ENCODE peak calls at places on chromosome 22, in seven cellular contexts. T is A549, W is psoas muscle, K is H9, E is pancreas, I is thoracic aorta, S is sigmoid colon. R is an unnamed sample. For H3K9me3 and H3K4me1, the result is how much of the 10 kb centered on the place peaks cover.

GRCh38 chr22:45319319-45319675 is 9.6 kb downstream of the FAM118A start:
- DNase-seq in T (no peak), W (peak), K (no peak), E (no peak), I (no peak), S (peak), R (no peak)

GRCh38 chr22:24977370-24978230 is 25.1 kb downstream of the KIAA1671 start:
- DNase-seq in T (no peak), W (peak), K (no peak), E (peak), I (no peak), S (peak), R (no peak)

GRCh38 chr22:45007247-45007945 is 2.4 kb downstream of the PHF21B start:
- DNase-seq in T (peak), W (no peak), K (peak), E (peak), I (no peak), S (no peak), R (no peak)

GRCh38 chr22:42357221-42357620 is 75.0 kb downstream of the NFAM1 start:
- DNase-seq in T (no peak), W (no peak), K (no peak), E (no peak), I (no peak), S (no peak), R (no peak)

GRCh38 chr22:23088199-23088604 is 17.9 kb downstream of the GNAZ start:
- DNase-seq in T (no peak), W (no peak), K (peak), E (no peak), I (no peak), S (no peak), R (peak)

GRCh38 chr22:36787594-36787993 is 11.7 kb upstream of the IFT27 start:
- DNase-seq in T (no peak), W (no peak), K (no peak), E (no peak), I (no peak), S (no peak), R (no peak)

GRCh38 chr22:21030621-21031544 is 1.5 kb downstream of the SLC7A4 start:
- DNase-seq in T (no peak), W (no peak), K (no peak), E (no peak), I (no peak), S (no peak), R (peak)

GRCh38 chr22:43392385-43392989 is 19.3 kb upstream of the MPPED1 start:
- DNase-seq in T (no peak), W (no peak), K (no peak), E (no peak), I (no peak), S (no peak), R (no peak)

GRCh38 chr22:21707677-21708076 is 27.9 kb downstream of the YPEL1 start:
- DNase-seq in T (no peak), W (no peak), K (no peak), E (no peak), I (no peak), S (no peak), R (peak)

GRCh38 chr22:19738664-19739447 is 15.5 kb downstream of the GP1BB start:
- DNase-seq in T (no peak), W (no peak), K (no peak), E (no peak), I (no peak), S (no peak), R (no peak)

GRCh38 chr22:23678133-23678532 is 12.7 kb upstream of the RGL4 start:
- DNase-seq in T (no peak), W (no peak), K (no peak), E (no peak), I (no peak), S (peak), R (no peak)

GRCh38 chr22:29030618-29031235 is 30.9 kb downstream of the C22orf31 start:
- DNase-seq in T (peak), W (peak), K (peak), E (peak), I (peak), S (peak), R (peak)

GRCh38 chr22:43862074-43862881 is at the start of gene SULT4A1:
- DNase-seq in T (no peak), W (peak), K (peak), E (peak), I (no peak), S (peak), R (no peak)

GRCh38 chr22:31812977-31813605 is 59.3 kb downstream of the DEPDC5 start:
- DNase-seq in T (no peak), W (no peak), K (no peak), E (no peak), I (no peak), S (no peak), R (no peak)

GRCh38 chr22:40498454-40499186 is 128.2 kb downstream of the SGSM3 start:
- DNase-seq in T (peak), W (no peak), K (no peak), E (no peak), I (no peak), S (no peak), R (no peak)

GRCh38 chr22:19869497-19870152 is 15.0 kb upstream of the GNB1L start:
- DNase-seq in T (no peak), W (peak), K (no peak), E (no peak), I (no peak), S (peak), R (no peak)

GRCh38 chr22:35860087-35860733 is 142.5 kb downstream of the APOL5 start:
- DNase-seq in T (no peak), W (no peak), K (no peak), E (no peak), I (no peak), S (no peak), R (no peak)

GRCh38 chr22:41976070-41976901 is 7.0 kb downstream of the SEPTIN3 start:
- DNase-seq in T (no peak), W (peak), K (no peak), E (peak), I (no peak), S (no peak), R (no peak)

GRCh38 chr22:30922151-30922611 is 46.4 kb downstream of the MORC2 start:
- DNase-seq in T (peak), W (peak), K (no peak), E (peak), I (no peak), S (peak), R (peak)

GRCh38 chr22:19909350-19910179 is 32.0 kb upstream of the COMT start:
- DNase-seq in T (peak), W (peak), K (peak), E (peak), I (peak), S (peak), R (peak)

GRCh38 chr22:22788460-22789037 is 99.1 kb upstream of the IGLL5 start:
- DNase-seq in T (no peak), W (no peak), K (no peak), E (no peak), I (no peak), S (no peak), R (no peak)

GRCh38 chr22:20019661-20020532 is 1.0 kb upstream of the TANGO2 start:
- DNase-seq in T (no peak), W (peak), K (no peak), E (no peak), I (no peak), S (no peak), R (no peak)

GRCh38 chr22:27962268-27963191 is 43.5 kb upstream of the PITPNB start:
- DNase-seq in T (no peak), W (peak), K (no peak), E (no peak), I (no peak), S (no peak), R (peak)

GRCh38 chr22:22839570-22840314 is 47.9 kb upstream of the IGLL5 start:
- DNase-seq in T (no peak), W (no peak), K (no peak), E (no peak), I (no peak), S (no peak), R (no peak)

GRCh38 chr22:45278125-45278524 is 6.6 kb upstream of the UPK3A start:
- DNase-seq in T (no peak), W (no peak), K (no peak), E (no peak), I (no peak), S (no peak), R (no peak)

GRCh38 chr22:26031641-26032040 is 137.6 kb upstream of the SEZ6L start:
- DNase-seq in T (no peak), W (no peak), K (no peak), E (no peak), I (no peak), S (no peak), R (no peak)

GRCh38 chr22:31926969-31927368 is 17.4 kb upstream of the YWHAH start:
- DNase-seq in T (no peak), W (no peak), K (peak), E (no peak), I (no peak), S (no peak), R (no peak)

GRCh38 chr22:23431337-23432072 is 148.6 kb downstream of the IGLL1 start:
- DNase-seq in T (peak), W (peak), K (no peak), E (no peak), I (no peak), S (no peak), R (peak)

GRCh38 chr22:17243524-17243923 is 24.3 kb upstream of the ADA2 start:
- DNase-seq in T (peak), W (no peak), K (no peak), E (no peak), I (no peak), S (no peak), R (no peak)

GRCh38 chr22:29385748-29386147 is 2.6 kb downstream of the AP1B1 start:
- DNase-seq in T (no peak), W (no peak), K (no peak), E (peak), I (no peak), S (no peak), R (no peak)

GRCh38 chr22:40748388-40748970 is 69.2 kb downstream of the MCHR1 start:
- DNase-seq in T (no peak), W (no peak), K (peak), E (no peak), I (no peak), S (no peak), R (no peak)

GRCh38 chr22:30000566-30000965 is 79.7 kb upstream of the HORMAD2 start:
- DNase-seq in T (no peak), W (no peak), K (no peak), E (no peak), I (no peak), S (no peak), R (no peak)

GRCh38 chr22:40635940-40636379 is 559 bp downstream of the MRTFA start:
- DNase-seq in T (no peak), W (peak), K (peak), E (peak), I (no peak), S (peak), R (no peak)

GRCh38 chr22:47553436-47553835 is 791.0 kb downstream of the TBC1D22A start:
- DNase-seq in T (no peak), W (no peak), K (no peak), E (no peak), I (no peak), S (no peak), R (no peak)
- H3K9me3 ChIP-seq in T (under half), W (under half), K (half or more), E (under half), I (under half), S (under half), R (under half)

DNA sequence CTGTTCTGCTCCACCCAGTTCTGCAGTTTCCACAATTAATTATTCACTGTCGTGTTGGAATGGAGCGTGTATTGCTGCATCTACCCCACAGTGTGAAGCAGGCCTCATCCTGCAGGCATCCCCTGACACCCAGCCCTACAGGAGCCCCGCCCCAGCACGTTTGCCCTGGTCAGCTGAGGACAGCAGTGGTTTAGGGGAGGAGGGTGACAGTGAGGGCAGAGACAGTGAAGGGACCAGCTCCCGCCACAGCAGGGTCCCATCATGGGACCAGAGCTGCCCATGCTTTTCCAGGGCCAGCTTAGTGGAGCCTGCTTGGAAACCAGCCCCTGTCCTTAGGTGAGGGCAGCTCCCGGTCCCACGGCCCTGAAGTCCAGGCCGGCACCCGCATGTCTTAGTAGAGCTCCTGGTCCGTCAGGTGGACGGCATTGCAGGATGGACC is 273.0 kb downstream of the TBC1D22A start:
- DNase-seq in T (no peak), W (peak), K (no peak), E (no peak), I (no peak), S (peak), R (no peak)
- H3K4me1 ChIP-seq in T (under half), W (under half), K (under half), E (under half), I (under half), S (under half), R (under half)

DNA sequence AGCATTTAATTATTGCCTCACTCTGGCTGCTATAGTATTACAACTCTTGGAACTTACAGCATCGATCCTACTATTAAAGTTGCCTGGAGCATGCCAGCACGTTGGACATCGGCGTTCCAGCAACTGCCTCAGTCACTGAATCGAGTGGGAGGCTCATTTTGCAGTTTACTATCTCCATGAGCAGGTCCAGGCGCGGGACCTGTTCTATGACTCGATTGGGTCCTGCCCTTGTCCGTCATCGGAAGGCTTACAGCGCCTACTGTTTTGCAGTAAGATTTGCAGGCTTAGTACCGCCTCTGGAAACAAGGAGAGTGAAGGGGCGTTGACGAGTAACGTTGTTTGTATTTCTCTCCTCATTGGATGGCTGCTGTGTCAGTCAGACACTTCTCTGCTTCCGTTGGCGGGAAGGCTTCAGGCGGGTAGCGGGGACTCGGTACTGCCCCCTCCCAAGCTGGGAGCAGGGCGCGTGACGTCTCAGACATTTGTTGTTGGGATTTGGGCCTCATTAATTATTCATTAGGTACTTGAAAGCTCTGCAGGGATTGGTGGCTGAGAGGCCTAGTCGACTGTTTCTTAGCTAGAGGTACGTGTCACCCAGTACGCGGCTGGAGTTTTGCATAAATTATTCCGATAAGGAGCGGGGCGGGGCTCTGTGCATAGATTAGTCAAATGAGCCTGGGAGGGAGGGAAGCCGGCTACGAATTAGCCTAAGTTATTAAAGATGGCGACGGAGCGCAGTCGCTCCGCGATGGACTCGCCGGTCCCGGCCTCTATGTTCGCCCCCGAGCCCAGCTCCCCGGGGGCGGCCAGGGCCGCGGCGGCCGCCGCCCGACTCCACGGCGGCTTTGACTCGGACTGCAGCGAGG is at the start of gene GTPBP1:
- DNase-seq in T (peak), W (peak), K (peak), E (peak), I (peak), S (peak), R (peak)
- TF ChIP-seq CTCF in T (no peak), W (no peak), K (no peak), E (no peak), I (no peak), S (no peak), R (no peak)

DNA sequence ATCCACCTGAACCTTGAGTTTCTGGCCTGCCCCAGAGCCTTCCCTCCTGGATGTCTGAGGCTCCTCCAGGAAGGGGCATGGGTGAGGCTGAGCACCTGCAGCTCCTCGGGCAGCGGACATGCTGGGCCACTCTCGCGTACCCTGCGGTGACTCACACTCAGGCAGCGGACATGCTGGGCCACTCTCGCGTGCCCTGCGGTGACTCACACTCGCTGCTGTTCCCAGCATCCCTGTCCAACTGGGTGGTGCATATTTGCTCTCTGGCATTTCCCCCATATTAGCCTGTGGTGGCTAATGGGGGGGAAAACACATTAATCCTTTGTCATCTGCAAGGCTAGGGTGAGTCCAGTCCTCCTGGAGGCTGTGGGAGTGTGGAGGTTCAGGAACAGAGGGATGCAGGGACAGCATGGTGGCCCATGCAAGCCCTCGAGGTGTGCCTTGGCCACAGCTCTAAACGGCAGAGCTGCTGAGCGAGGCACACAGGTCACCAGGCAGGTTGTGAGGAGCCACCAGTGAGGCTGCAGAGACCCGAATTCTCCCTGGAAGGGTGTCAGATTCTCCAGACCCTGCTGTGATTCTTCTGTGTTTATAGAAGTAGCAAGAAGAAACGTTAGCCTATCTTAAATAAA is 728.1 kb downstream of the BRD1 start:
- DNase-seq in T (peak), W (peak), K (no peak), E (no peak), I (peak), S (no peak), R (no peak)
- H3K9me3 ChIP-seq in T (under half), W (under half), K (under half), E (under half), I (under half), S (under half), R (under half)

GRCh38 chr22:50575426-50575941 is 2.7 kb downstream of the CPT1B start:
- DNase-seq in T (no peak), W (no peak), K (no peak), E (no peak), I (no peak), S (no peak), R (no peak)

GRCh38 chr22:50573491-50574382 is 4.5 kb downstream of the CPT1B start:
- DNase-seq in T (no peak), W (no peak), K (no peak), E (no peak), I (no peak), S (no peak), R (no peak)

GRCh38 chr22:50576070-50576469 is 2.2 kb downstream of the CPT1B start:
- DNase-seq in T (peak), W (no peak), K (peak), E (no peak), I (no peak), S (no peak), R (no peak)

GRCh38 chr22:50572965-50573364 is 5.3 kb downstream of the CPT1B start:
- DNase-seq in T (no peak), W (no peak), K (no peak), E (no peak), I (no peak), S (no peak), R (no peak)

GRCh38 chr22:50574383-50574755 is 3.9 kb downstream of the CPT1B start:
- DNase-seq in T (no peak), W (no peak), K (no peak), E (no peak), I (no peak), S (no peak), R (no peak)
- H3K4me1 ChIP-seq in T (under half), W (under half), K (under half), E (under half), I (under half), S (under half), R (under half)